ENCODE peak calls at places on chromosomes 1 and 21, in ten cellular contexts. B is heart left ventricle, O is tibial nerve, S is upper lobe of left lung, H is IMR-90, K is suprapubic skin, Z is ovary, P is body of pancreas, I is esophagus muscularis mucosa, F is Peyer's patch. C is an unnamed sample.

GRCh38 chr1:118147542-118147941 is 37.5 kb downstream of the SPAG17 start:
- DNase-seq in P (no peak), F (no peak), B (no peak), H (peak; percentile 85), S (no peak), Z (no peak), I (no peak), O (no peak), K (no peak), C (no peak)

GRCh38 chr1:209607102-209607794 is 23.7 kb downstream of the CAMK1G start:
- DNase-seq in F (no peak), H (peak; percentile 65), S (no peak), Z (no peak), K (no peak), P (no peak), I (no peak), O (no peak), B (no peak), C (no peak)

GRCh38 chr1:3918966-3919611 is 19.0 kb upstream of the C1orf174 start:
- DNase-seq in B (peak; percentile 9), I (no peak), P (no peak), K (peak; percentile 43), F (no peak), S (no peak), O (no peak), Z (no peak), H (no peak), C (no peak)

GRCh38 chr1:153404768-153405167 is 11.6 kb upstream of the S100A7A start:
- DNase-seq in F (no peak), B (peak; percentile 65), Z (no peak), K (no peak), H (no peak), P (peak; percentile 16), O (no peak), S (peak; percentile 80), I (peak; percentile 91), C (no peak)

GRCh38 chr1:115430717-115431116 is 92.7 kb upstream of the NGF start:
- DNase-seq in I (peak; percentile 34), H (peak; percentile 96), S (no peak), F (no peak), B (no peak), P (no peak), Z (no peak), K (no peak), O (no peak), C (no peak)

GRCh38 chr1:246724001-246724724 is at the start of gene SCCPDH:
- DNase-seq in B (peak; percentile 80), K (peak; percentile 82), P (peak; percentile 69), H (peak; percentile 65), O (peak; percentile 36), Z (peak; percentile 69), S (peak; percentile 69), F (peak; percentile 39), I (no peak), C (no peak)

GRCh38 chr1:217089239-217090014 is 366.2 kb upstream of the ESRRG start:
- DNase-seq in P (no peak), Z (no peak), K (no peak), I (peak; percentile 72), F (no peak), B (peak; percentile 65), S (no peak), O (no peak), H (peak; percentile 61), C (no peak)

GRCh38 chr1:170049191-170049800 is 25.2 kb downstream of the KIFAP3 start:
- DNase-seq in K (no peak), S (no peak), Z (no peak), O (no peak), B (no peak), F (no peak), H (no peak), I (no peak), P (no peak), C (no peak)

GRCh38 chr1:200890818-200891773 is 3.6 kb upstream of the INAVA start:
- DNase-seq in K (no peak), B (no peak), P (peak; percentile 48), I (no peak), O (no peak), S (no peak), F (no peak), H (peak; percentile 19), Z (no peak), C (no peak)

GRCh38 chr1:105485207-105485606 is 1571.3 kb upstream of the PRMT6 start:
- DNase-seq in H (peak; percentile 58), I (no peak), Z (no peak), S (no peak), P (no peak), O (no peak), K (no peak), B (no peak), F (no peak), C (no peak)

GRCh38 chr1:63321061-63321787 is 1.1 kb upstream of the FOXD3 start:
- DNase-seq in F (no peak), B (no peak), P (no peak), S (no peak), O (no peak), H (no peak), I (peak; percentile 68), K (no peak), Z (no peak), C (no peak)

GRCh38 chr1:81254560-81254959 is 546.2 kb upstream of the ADGRL2 start:
- DNase-seq in H (no peak), I (no peak), K (no peak), O (no peak), Z (no peak), S (no peak), F (no peak), P (no peak), B (no peak), C (no peak)

DNA sequence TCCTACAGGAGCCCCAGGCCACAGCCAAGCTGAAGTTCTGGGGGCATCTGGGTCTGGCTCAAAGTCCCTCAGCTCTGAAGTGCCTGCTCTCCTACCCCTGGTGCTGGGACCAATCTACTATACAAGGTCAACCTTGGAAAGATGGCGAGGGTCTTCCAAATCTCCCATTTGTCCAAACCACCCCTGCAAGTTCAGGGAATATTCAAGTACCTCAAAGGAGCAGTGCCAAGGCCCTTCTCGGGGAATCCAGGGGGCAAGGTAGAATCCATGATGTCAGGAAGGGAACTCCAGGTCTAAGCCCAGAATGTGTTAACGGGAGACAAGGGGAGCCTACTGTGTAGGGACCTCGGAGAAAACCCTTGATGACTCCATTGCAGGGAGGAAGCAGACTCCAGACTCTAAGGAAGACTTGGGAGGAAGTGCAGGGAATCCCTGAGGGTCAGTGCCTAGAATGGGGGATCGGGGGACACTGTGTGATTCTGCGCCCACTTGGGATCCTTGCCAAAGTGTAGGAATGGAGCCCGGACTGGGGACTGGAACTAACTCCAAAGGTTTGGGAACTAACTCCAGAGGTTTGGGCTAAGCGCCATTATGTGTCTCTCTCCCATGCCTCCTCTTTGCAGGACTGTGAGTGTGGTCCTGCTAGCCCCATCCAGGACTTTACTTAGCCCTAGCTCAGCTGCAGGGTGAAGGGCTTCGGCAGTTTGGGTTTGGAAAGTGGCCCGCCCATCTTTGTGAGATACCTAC is 8.7 kb downstream of the TAL1 start:
- DNase-seq in I (no peak), F (no peak), K (no peak), P (no peak), O (no peak), Z (no peak), S (no peak), H (no peak), B (no peak), C (no peak)
- H3K27me3 ChIP-seq in I (peaks cover 41% of the 10 kb centered on the region), F (no peaks in the 10 kb centered on the region), K (peaks cover 84% of the 10 kb centered on the region), P (peaks cover 18% of the 10 kb centered on the region), O (peaks cover 66% of the 10 kb centered on the region), Z (no peaks in the 10 kb centered on the region), S (peaks cover 24% of the 10 kb centered on the region), H (peaks cover 82% of the 10 kb centered on the region), B (peaks cover 23% of the 10 kb centered on the region), C (peaks cover 92% of the 10 kb centered on the region)

GRCh38 chr21:44006017-44006624 is 6.0 kb upstream of the TRAPPC10 start:
- DNase-seq in H (peak; percentile 90), F (no peak), O (no peak), K (no peak), I (no peak), S (peak; percentile 46), Z (no peak), P (no peak), B (peak; percentile 70), C (no peak)

GRCh38 chr21:44005593-44005992 is 6.5 kb upstream of the TRAPPC10 start:
- DNase-seq in H (no peak), B (no peak), I (no peak), P (no peak), O (no peak), K (no peak), F (no peak), S (peak; percentile 78), Z (no peak), C (no peak)

GRCh38 chr21:44005071-44005470 is 7.0 kb upstream of the TRAPPC10 start:
- DNase-seq in I (no peak), K (no peak), P (no peak), H (no peak), S (no peak), B (no peak), O (no peak), Z (no peak), F (no peak), C (no peak)

GRCh38 chr21:44003307-44003966 is 8.7 kb upstream of the TRAPPC10 start:
- DNase-seq in S (no peak), Z (no peak), H (no peak), O (no peak), I (no peak), P (no peak), B (no peak), K (no peak), F (no peak), C (no peak)

GRCh38 chr21:44006656-44007055 is 5.5 kb upstream of the TRAPPC10 start:
- DNase-seq in K (no peak), Z (no peak), B (peak; percentile 87), S (no peak), H (peak; percentile 32), O (no peak), I (no peak), P (no peak), F (no peak), C (no peak)
- TF ChIP-seq POLR2A in K (no peak), Z (no peak), B (no peak), S (no peak), H (no peak), O (no peak), I (no peak), P (no peak), F (no peak), C (no peak)

GRCh38 chr21:34988139-34988538 is 61.0 kb downstream of the RUNX1 start:
- DNase-seq in B (no peak), H (no peak), O (no peak), Z (no peak), S (no peak), P (no peak), I (no peak), F (no peak), K (no peak), C (no peak)
- H3K27ac ChIP-seq in B (no peak overlapping the region), H (no peak overlapping the region), O (no peak overlapping the region), Z (no peak overlapping the region), S (no peak overlapping the region), P (no peak overlapping the region), I (no peak overlapping the region), F (no peak overlapping the region), K (no peak overlapping the region), C (no peak overlapping the region)

GRCh38 chr1:143665606-143666005 is 306.2 kb downstream of the FAM72C start:
- DNase-seq in B (no peak), P (no peak), F (no peak), O (no peak), I (no peak), S (no peak), H (no peak), Z (no peak), K (no peak), C (no peak)

GRCh38 chr1:143661418-143662120 is 310.2 kb downstream of the FAM72C start:
- DNase-seq in H (no peak), Z (no peak), O (no peak), I (no peak), K (no peak), S (no peak), P (no peak), B (no peak), F (no peak), C (no peak)

GRCh38 chr1:143660354-143660941 is 311.3 kb downstream of the FAM72C start:
- DNase-seq in H (no peak), I (no peak), F (no peak), O (no peak), B (no peak), K (no peak), S (no peak), P (no peak), Z (no peak), C (no peak)
- H3K27me3 ChIP-seq in H (peaks cover 18% of the 10 kb centered on the region), I (peaks cover 35% of the 10 kb centered on the region), F (no peaks in the 10 kb centered on the region), O (peaks cover 40% of the 10 kb centered on the region), B (peaks cover 26% of the 10 kb centered on the region), K (peaks cover 37% of the 10 kb centered on the region), S (peaks cover 4% of the 10 kb centered on the region), P (no peaks in the 10 kb centered on the region), Z (no peaks in the 10 kb centered on the region), C (no peaks in the 10 kb centered on the region)